ENCODE peak calls at places on chromosomes 6 and 20, in four cellular contexts. One of them, this sample, is unnamed.

GRCh38 chr6:90187437-90188049 is 109.1 kb downstream of the BACH2 start:
- DNase-seq in foreskin keratinocyte: no peak
- DNase-seq in osteocyte: no peak
- DNase-seq in HepG2: no peak
- DNase-seq in this sample: no peak

GRCh38 chr6:24768361-24768760 is 6.4 kb upstream of the GMNN start:
- DNase-seq in foreskin keratinocyte: no peak
- DNase-seq in osteocyte: no peak
- DNase-seq in HepG2: no peak
- DNase-seq in this sample: no peak

GRCh38 chr20:13851279-13851678 is 66.5 kb downstream of the NDUFAF5 start:
- DNase-seq in HepG2: no peak
- DNase-seq in foreskin keratinocyte: no peak
- DNase-seq in osteocyte: no peak
- DNase-seq in this sample: no peak

GRCh38 chr20:40966103-40966502 is 62.5 kb upstream of the TOP1 start:
- DNase-seq in HepG2: peak; percentile 53
- DNase-seq in osteocyte: peak; percentile 64
- DNase-seq in foreskin keratinocyte: no peak
- DNase-seq in this sample: peak; percentile 17

GRCh38 chr20:38961530-38962043 is 557 bp upstream of the DHX35 start:
- DNase-seq in foreskin keratinocyte: no peak
- DNase-seq in HepG2: no peak
- DNase-seq in osteocyte: no peak
- DNase-seq in this sample: no peak

GRCh38 chr6:169092375-169092774 is 161.3 kb downstream of the THBS2 start:
- DNase-seq in foreskin keratinocyte: no peak
- DNase-seq in HepG2: no peak
- DNase-seq in osteocyte: peak; percentile 27
- DNase-seq in this sample: no peak

GRCh38 chr20:44702776-44703175 is 12.4 kb upstream of the CCN5 start:
- DNase-seq in foreskin keratinocyte: no peak
- DNase-seq in HepG2: no peak
- DNase-seq in osteocyte: peak; percentile 91
- DNase-seq in this sample: no peak

GRCh38 chr6:82841309-82841708 is 224.3 kb downstream of the UBE3D start:
- DNase-seq in HepG2: no peak
- DNase-seq in osteocyte: no peak
- DNase-seq in foreskin keratinocyte: no peak
- DNase-seq in this sample: no peak

GRCh38 chr20:47362361-47363219 is 6.1 kb upstream of the ZMYND8 start:
- DNase-seq in HepG2: no peak
- DNase-seq in foreskin keratinocyte: no peak
- DNase-seq in osteocyte: no peak
- DNase-seq in this sample: no peak

GRCh38 chr6:105178110-105178509 is 1.7 kb downstream of the POPDC3 start:
- DNase-seq in HepG2: no peak
- DNase-seq in osteocyte: no peak
- DNase-seq in foreskin keratinocyte: peak; percentile 87
- DNase-seq in this sample: peak; percentile 9

GRCh38 chr6:487956-488355 is 96.4 kb downstream of the IRF4 start:
- DNase-seq in HepG2: no peak
- DNase-seq in osteocyte: no peak
- DNase-seq in foreskin keratinocyte: no peak
- DNase-seq in this sample: no peak

GRCh38 chr6:15901141-15902115 is 227.5 kb upstream of the MYLIP start:
- DNase-seq in HepG2: no peak
- DNase-seq in osteocyte: no peak
- DNase-seq in foreskin keratinocyte: peak; percentile 93
- DNase-seq in this sample: peak; percentile 75

GRCh38 chr20:9353180-9353915 is 161.0 kb upstream of the LAMP5 start:
- DNase-seq in osteocyte: no peak
- DNase-seq in foreskin keratinocyte: no peak
- DNase-seq in HepG2: no peak
- DNase-seq in this sample: no peak
- TF ChIP-seq CTCF in osteocyte: peak; percentile 10
- TF ChIP-seq CTCF in foreskin keratinocyte: no peak
- TF ChIP-seq CTCF in HepG2: peak; percentile 15
- TF ChIP-seq CTCF in this sample: no peak

GRCh38 chr6:103273048-103273447 is 1586.7 kb downstream of the HACE1 start:
- DNase-seq in foreskin keratinocyte: peak; percentile 6
- DNase-seq in osteocyte: no peak
- DNase-seq in HepG2: peak; percentile 5
- DNase-seq in this sample: peak; percentile 5
- TF ChIP-seq CTCF in foreskin keratinocyte: peak; percentile 20
- TF ChIP-seq CTCF in osteocyte: peak; percentile 67
- TF ChIP-seq CTCF in HepG2: peak; percentile 56
- TF ChIP-seq CTCF in this sample: peak; percentile 48

GRCh38 chr20:36440370-36441026 is 100.8 kb upstream of the MYL9 start:
- DNase-seq in osteocyte: no peak
- DNase-seq in HepG2: no peak
- DNase-seq in foreskin keratinocyte: no peak
- DNase-seq in this sample: no peak
- TF ChIP-seq CTCF in osteocyte: no peak
- TF ChIP-seq CTCF in HepG2: no peak
- TF ChIP-seq CTCF in foreskin keratinocyte: no peak
- TF ChIP-seq CTCF in this sample: no peak

GRCh38 chr6:167972193-167972592 is 25.3 kb upstream of the KIF25 start:
- DNase-seq in HepG2: no peak
- DNase-seq in foreskin keratinocyte: no peak
- DNase-seq in osteocyte: no peak
- DNase-seq in this sample: no peak

GRCh38 chr6:167970236-167970635 is 27.2 kb upstream of the KIF25 start:
- DNase-seq in foreskin keratinocyte: no peak
- DNase-seq in osteocyte: no peak
- DNase-seq in HepG2: no peak
- DNase-seq in this sample: no peak

GRCh38 chr6:167966540-167966905 is 30.9 kb upstream of the KIF25 start:
- DNase-seq in HepG2: no peak
- DNase-seq in osteocyte: no peak
- DNase-seq in foreskin keratinocyte: no peak
- DNase-seq in this sample: no peak

GRCh38 chr6:167965602-167966539 is 31.6 kb upstream of the KIF25 start:
- DNase-seq in osteocyte: no peak
- DNase-seq in HepG2: no peak
- DNase-seq in foreskin keratinocyte: no peak
- DNase-seq in this sample: no peak

DNA sequence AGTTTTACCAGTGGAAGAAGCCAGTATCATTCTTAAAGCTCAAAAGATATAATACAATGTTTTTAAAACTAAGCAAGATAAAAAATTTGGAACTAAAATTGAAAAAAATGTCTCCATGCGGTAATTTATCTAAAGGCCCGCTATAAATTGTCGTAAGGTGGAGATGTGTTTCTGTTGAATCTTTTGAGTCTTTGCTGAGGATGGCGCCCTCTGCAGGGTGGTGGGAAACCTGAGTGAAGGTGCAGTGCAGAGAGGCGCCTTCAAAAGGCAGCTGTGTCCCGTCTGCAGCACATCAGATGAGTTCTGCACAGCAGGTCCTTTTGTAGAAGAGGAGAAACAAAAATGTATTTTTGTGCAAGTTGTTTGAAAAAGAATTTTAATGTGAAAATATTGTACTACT is 29.4 kb upstream of the KIF25 start:
- DNase-seq in osteocyte: no peak
- DNase-seq in HepG2: peak; percentile 65
- DNase-seq in foreskin keratinocyte: no peak
- DNase-seq in this sample: no peak
- TF ChIP-seq CTCF in osteocyte: peak; percentile 45
- TF ChIP-seq CTCF in HepG2: peak; percentile 71
- TF ChIP-seq CTCF in foreskin keratinocyte: peak; percentile 63
- TF ChIP-seq CTCF in this sample: peak; percentile 43

DNA sequence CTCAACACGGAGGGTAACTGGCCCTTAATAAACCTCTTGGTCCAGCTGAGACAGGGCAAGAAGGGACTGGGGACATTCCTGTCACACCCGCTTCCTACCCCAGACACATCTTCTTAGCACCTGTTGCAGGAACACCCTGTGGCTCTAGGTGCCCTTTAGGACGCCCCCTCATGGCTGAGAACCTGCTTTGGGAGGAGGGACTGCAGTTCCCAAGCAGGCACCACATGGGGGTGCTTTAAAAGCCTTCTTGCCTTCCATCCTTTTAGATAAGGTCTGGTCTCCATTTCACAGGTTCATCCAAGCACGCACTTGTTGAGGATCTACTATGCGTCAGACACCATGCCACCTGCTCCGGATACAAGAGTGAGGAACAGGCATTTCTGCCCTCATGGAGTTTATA is 26.6 kb downstream of the NSFL1C start:
- DNase-seq in HepG2: peak; percentile 61
- DNase-seq in osteocyte: no peak
- DNase-seq in foreskin keratinocyte: peak; percentile 28
- DNase-seq in this sample: no peak
- TF ChIP-seq CTCF in HepG2: peak; percentile 61
- TF ChIP-seq CTCF in osteocyte: no peak
- TF ChIP-seq CTCF in foreskin keratinocyte: peak; percentile 76
- TF ChIP-seq CTCF in this sample: peak; percentile 59